ENCODE peak calls at places on chromosome 2, in four cellular contexts. One of them, this sample, is unnamed.

GRCh38 chr2:9984217-9984739 is 32.8 kb downstream of the GRHL1 start:
- DNase-seq in cardiac fibroblast: peak
- DNase-seq in activated effector memory CD4-positive, alpha-beta T cell treated with anti-CD3 and anti-CD28 coated beads, Interleukin-2, amount 50 U/mL, for 16 hours: no peak
- DNase-seq in GM23338: peak
- DNase-seq in this sample: no peak

GRCh38 chr2:233053928-233054774 is 6.0 kb upstream of the INPP5D start:
- DNase-seq in cardiac fibroblast: peak
- DNase-seq in activated effector memory CD4-positive, alpha-beta T cell treated with anti-CD3 and anti-CD28 coated beads, Interleukin-2, amount 50 U/mL, for 16 hours: peak
- DNase-seq in GM23338: peak
- DNase-seq in this sample: peak

GRCh38 chr2:201358684-201359083 is 1.5 kb upstream of the FLACC1 start:
- DNase-seq in cardiac fibroblast: peak
- DNase-seq in activated effector memory CD4-positive, alpha-beta T cell treated with anti-CD3 and anti-CD28 coated beads, Interleukin-2, amount 50 U/mL, for 16 hours: no peak
- DNase-seq in GM23338: no peak
- DNase-seq in this sample: no peak

GRCh38 chr2:27964067-27964466 is 73.5 kb downstream of the BABAM2 start:
- DNase-seq in cardiac fibroblast: no peak
- DNase-seq in activated effector memory CD4-positive, alpha-beta T cell treated with anti-CD3 and anti-CD28 coated beads, Interleukin-2, amount 50 U/mL, for 16 hours: no peak
- DNase-seq in GM23338: no peak
- DNase-seq in this sample: no peak

GRCh38 chr2:203705184-203705583 is 1.3 kb upstream of the CD28 start:
- DNase-seq in cardiac fibroblast: no peak
- DNase-seq in activated effector memory CD4-positive, alpha-beta T cell treated with anti-CD3 and anti-CD28 coated beads, Interleukin-2, amount 50 U/mL, for 16 hours: peak
- DNase-seq in GM23338: no peak
- DNase-seq in this sample: no peak

GRCh38 chr2:241613018-241613780 is 23.8 kb downstream of the THAP4 start:
- DNase-seq in cardiac fibroblast: peak
- DNase-seq in activated effector memory CD4-positive, alpha-beta T cell treated with anti-CD3 and anti-CD28 coated beads, Interleukin-2, amount 50 U/mL, for 16 hours: no peak
- DNase-seq in GM23338: no peak
- DNase-seq in this sample: no peak

GRCh38 chr2:37527362-37527761 is 144.1 kb downstream of the CDC42EP3 start:
- DNase-seq in cardiac fibroblast: no peak
- DNase-seq in activated effector memory CD4-positive, alpha-beta T cell treated with anti-CD3 and anti-CD28 coated beads, Interleukin-2, amount 50 U/mL, for 16 hours: no peak
- DNase-seq in GM23338: no peak
- DNase-seq in this sample: no peak

GRCh38 chr2:183665403-183665802 is 541.2 kb downstream of the NUP35 start:
- DNase-seq in cardiac fibroblast: no peak
- DNase-seq in activated effector memory CD4-positive, alpha-beta T cell treated with anti-CD3 and anti-CD28 coated beads, Interleukin-2, amount 50 U/mL, for 16 hours: no peak
- DNase-seq in GM23338: no peak
- DNase-seq in this sample: no peak

GRCh38 chr2:27023740-27024139 is 9.0 kb upstream of the TMEM214 start:
- DNase-seq in cardiac fibroblast: no peak
- DNase-seq in activated effector memory CD4-positive, alpha-beta T cell treated with anti-CD3 and anti-CD28 coated beads, Interleukin-2, amount 50 U/mL, for 16 hours: no peak
- DNase-seq in GM23338: no peak
- DNase-seq in this sample: no peak

GRCh38 chr2:232400244-232401015 is 6.2 kb upstream of the ALPG start:
- DNase-seq in cardiac fibroblast: no peak
- DNase-seq in activated effector memory CD4-positive, alpha-beta T cell treated with anti-CD3 and anti-CD28 coated beads, Interleukin-2, amount 50 U/mL, for 16 hours: no peak
- DNase-seq in GM23338: no peak
- DNase-seq in this sample: no peak

GRCh38 chr2:110828330-110828729 is 96.0 kb downstream of the ACOXL start:
- DNase-seq in cardiac fibroblast: peak
- DNase-seq in activated effector memory CD4-positive, alpha-beta T cell treated with anti-CD3 and anti-CD28 coated beads, Interleukin-2, amount 50 U/mL, for 16 hours: no peak
- DNase-seq in GM23338: no peak
- DNase-seq in this sample: no peak

GRCh38 chr2:49770919-49771318 is 616.6 kb upstream of the FSHR start:
- DNase-seq in cardiac fibroblast: no peak
- DNase-seq in activated effector memory CD4-positive, alpha-beta T cell treated with anti-CD3 and anti-CD28 coated beads, Interleukin-2, amount 50 U/mL, for 16 hours: no peak
- DNase-seq in GM23338: peak
- DNase-seq in this sample: no peak

GRCh38 chr2:72129676-72130340 is 17.9 kb downstream of the CYP26B1 start:
- DNase-seq in cardiac fibroblast: no peak
- DNase-seq in activated effector memory CD4-positive, alpha-beta T cell treated with anti-CD3 and anti-CD28 coated beads, Interleukin-2, amount 50 U/mL, for 16 hours: no peak
- DNase-seq in GM23338: no peak
- DNase-seq in this sample: no peak

GRCh38 chr2:7758065-7758759 is 841.0 kb downstream of the RNF144A start:
- DNase-seq in cardiac fibroblast: no peak
- DNase-seq in activated effector memory CD4-positive, alpha-beta T cell treated with anti-CD3 and anti-CD28 coated beads, Interleukin-2, amount 50 U/mL, for 16 hours: no peak
- DNase-seq in GM23338: no peak
- DNase-seq in this sample: no peak

GRCh38 chr2:12350821-12351220 is 365.9 kb upstream of the TRIB2 start:
- DNase-seq in cardiac fibroblast: no peak
- DNase-seq in activated effector memory CD4-positive, alpha-beta T cell treated with anti-CD3 and anti-CD28 coated beads, Interleukin-2, amount 50 U/mL, for 16 hours: no peak
- DNase-seq in GM23338: no peak
- DNase-seq in this sample: no peak

GRCh38 chr2:37878536-37878935 is 46.6 kb upstream of the RMDN2 start:
- DNase-seq in cardiac fibroblast: no peak
- DNase-seq in activated effector memory CD4-positive, alpha-beta T cell treated with anti-CD3 and anti-CD28 coated beads, Interleukin-2, amount 50 U/mL, for 16 hours: no peak
- DNase-seq in GM23338: no peak
- DNase-seq in this sample: no peak

GRCh38 chr2:146392191-146392590 is 1452.6 kb upstream of the ACVR2A start:
- DNase-seq in cardiac fibroblast: no peak
- DNase-seq in activated effector memory CD4-positive, alpha-beta T cell treated with anti-CD3 and anti-CD28 coated beads, Interleukin-2, amount 50 U/mL, for 16 hours: no peak
- DNase-seq in GM23338: no peak
- DNase-seq in this sample: no peak

GRCh38 chr2:214196260-214196659 is 214.6 kb upstream of the VWC2L start:
- DNase-seq in cardiac fibroblast: no peak
- DNase-seq in activated effector memory CD4-positive, alpha-beta T cell treated with anti-CD3 and anti-CD28 coated beads, Interleukin-2, amount 50 U/mL, for 16 hours: no peak
- DNase-seq in GM23338: no peak
- DNase-seq in this sample: no peak

GRCh38 chr2:47690132-47690531 is 92.8 kb upstream of the MSH6 start:
- DNase-seq in cardiac fibroblast: no peak
- DNase-seq in activated effector memory CD4-positive, alpha-beta T cell treated with anti-CD3 and anti-CD28 coated beads, Interleukin-2, amount 50 U/mL, for 16 hours: no peak
- DNase-seq in GM23338: no peak
- DNase-seq in this sample: no peak

GRCh38 chr2:20487392-20488135 is 40.7 kb downstream of the RHOB start:
- DNase-seq in cardiac fibroblast: no peak
- DNase-seq in activated effector memory CD4-positive, alpha-beta T cell treated with anti-CD3 and anti-CD28 coated beads, Interleukin-2, amount 50 U/mL, for 16 hours: peak
- DNase-seq in GM23338: peak
- DNase-seq in this sample: no peak

GRCh38 chr2:197011777-197012641 is 85.5 kb upstream of the PGAP1 start:
- DNase-seq in cardiac fibroblast: peak
- DNase-seq in activated effector memory CD4-positive, alpha-beta T cell treated with anti-CD3 and anti-CD28 coated beads, Interleukin-2, amount 50 U/mL, for 16 hours: no peak
- DNase-seq in GM23338: peak
- DNase-seq in this sample: no peak

GRCh38 chr2:72183466-72183865 is 35.8 kb upstream of the CYP26B1 start:
- DNase-seq in cardiac fibroblast: no peak
- DNase-seq in activated effector memory CD4-positive, alpha-beta T cell treated with anti-CD3 and anti-CD28 coated beads, Interleukin-2, amount 50 U/mL, for 16 hours: no peak
- DNase-seq in GM23338: no peak
- DNase-seq in this sample: no peak

GRCh38 chr2:126915903-126916302 is 17.2 kb downstream of the TEX51 start:
- DNase-seq in cardiac fibroblast: no peak
- DNase-seq in activated effector memory CD4-positive, alpha-beta T cell treated with anti-CD3 and anti-CD28 coated beads, Interleukin-2, amount 50 U/mL, for 16 hours: no peak
- DNase-seq in GM23338: no peak
- DNase-seq in this sample: no peak

This sample was measured in activated B cell treated with CpG ODN at 0.5 μM for 24 hours.